ENCODE peak calls at places on chromosomes 3 and 15, in seven cellular contexts. G is stimulated activated CD8-positive, alpha-beta memory T cell treated with anti-CD3 and anti-CD28 coated beads, Interleukin-4, amount 100 ng/mL, for 48 hours; U is M059J; W is activated CD4-positive, CD25-positive, alpha-beta regulatory T cell; R is posterior cingulate gyrus; F is H54; N is NCI-H1105. B is an unnamed sample.

GRCh38 chr3:106126016-106126525 is 257.3 kb upstream of the CBLB start:
- DNase-seq in G (no peak), U (no peak), W (no peak), R (no peak), F (no peak), N (no peak), B (no peak)

GRCh38 chr15:90860450-90860849 is 7.9 kb upstream of the FURIN start:
- DNase-seq in G (no peak), U (no peak), W (no peak), R (no peak), F (no peak), N (no peak), B (no peak)

GRCh38 chr15:81379269-81379668 is 5.3 kb upstream of the TMC3 start:
- DNase-seq in G (no peak), U (no peak), W (no peak), R (no peak), F (no peak), N (no peak), B (no peak)

GRCh38 chr3:132203889-132204596 is 113.2 kb upstream of the ACP3 start:
- DNase-seq in G (no peak), U (no peak), W (no peak), R (no peak), F (no peak), N (no peak), B (no peak)

GRCh38 chr3:112631257-112631656 is 9.7 kb downstream of the CCDC80 start:
- DNase-seq in G (no peak), U (no peak), W (no peak), R (no peak), F (no peak), N (no peak), B (no peak)

GRCh38 chr15:40097968-40098476 is 10.7 kb downstream of the BMF start:
- DNase-seq in G (no peak), U (no peak), W (no peak), R (no peak), F (no peak), N (no peak), B (no peak)

GRCh38 chr3:140552898-140553297 is 125.0 kb upstream of the TRIM42 start:
- DNase-seq in G (no peak), U (peak), W (no peak), R (no peak), F (peak), N (no peak), B (no peak)

GRCh38 chr3:196274585-196274984 is 12.9 kb downstream of the PCYT1A start:
- DNase-seq in G (peak), U (peak), W (peak), R (no peak), F (no peak), N (no peak), B (no peak)

GRCh38 chr15:63610209-63610841 is 13.1 kb downstream of the FBXL22 start:
- DNase-seq in G (peak), U (peak), W (peak), R (peak), F (peak), N (peak), B (peak)

GRCh38 chr3:100278910-100279309 is 18.1 kb downstream of the TBC1D23 start:
- DNase-seq in G (no peak), U (no peak), W (no peak), R (no peak), F (no peak), N (no peak), B (no peak)

GRCh38 chr15:101496198-101496986 is 6.9 kb upstream of the PCSK6 start:
- DNase-seq in G (no peak), U (no peak), W (no peak), R (no peak), F (no peak), N (no peak), B (no peak)

GRCh38 chr3:172666873-172667694 is 43.8 kb downstream of the NCEH1 start:
- DNase-seq in G (peak), U (peak), W (peak), R (no peak), F (peak), N (peak), B (peak)

GRCh38 chr3:169266351-169266750 is 397.2 kb downstream of the MECOM start:
- DNase-seq in G (no peak), U (no peak), W (no peak), R (no peak), F (no peak), N (no peak), B (no peak)

GRCh38 chr3:107630779-107631178 is 108.0 kb downstream of the BBX start:
- DNase-seq in G (no peak), U (peak), W (no peak), R (no peak), F (no peak), N (no peak), B (no peak)

GRCh38 chr3:100144255-100144866 is 30.1 kb upstream of the FILIP1L start:
- DNase-seq in G (no peak), U (peak), W (no peak), R (no peak), F (no peak), N (no peak), B (no peak)

GRCh38 chr3:41907330-41908073 is 54.4 kb downstream of the ULK4 start:
- DNase-seq in G (no peak), U (peak), W (no peak), R (no peak), F (peak), N (no peak), B (no peak)

GRCh38 chr3:98726084-98726483 is 37.1 kb upstream of the ST3GAL6 start:
- DNase-seq in G (no peak), U (peak), W (no peak), R (no peak), F (peak), N (no peak), B (no peak)

GRCh38 chr15:28984421-28985375 is 98.9 kb downstream of the APBA2 start:
- DNase-seq in G (no peak), U (peak), W (no peak), R (peak), F (peak), N (no peak), B (peak)

GRCh38 chr3:84165278-84165677 is 793.5 kb upstream of the CADM2 start:
- DNase-seq in G (no peak), U (no peak), W (no peak), R (no peak), F (no peak), N (no peak), B (no peak)

GRCh38 chr3:42652251-42652610 is 1.3 kb upstream of the ZBTB47 start:
- DNase-seq in G (no peak), U (peak), W (no peak), R (no peak), F (no peak), N (no peak), B (no peak)

GRCh38 chr3:188135271-188135670 is 18.7 kb upstream of the LPP start:
- DNase-seq in G (no peak), U (no peak), W (no peak), R (no peak), F (no peak), N (no peak), B (no peak)

GRCh38 chr3:22012471-22012870 is 261.5 kb upstream of the ZNF385D start:
- DNase-seq in G (no peak), U (no peak), W (no peak), R (no peak), F (no peak), N (no peak), B (no peak)

GRCh38 chr15:79495716-79496115 is 63.6 kb downstream of the MINAR1 start:
- DNase-seq in G (no peak), U (no peak), W (no peak), R (no peak), F (no peak), N (no peak), B (no peak)

GRCh38 chr15:81480645-81481053 is 106.6 kb upstream of the TMC3 start:
- DNase-seq in G (no peak), U (peak), W (no peak), R (no peak), F (no peak), N (no peak), B (no peak)

GRCh38 chr15:43270676-43271306 is 4.1 kb upstream of the TGM5 start:
- DNase-seq in G (no peak), U (no peak), W (no peak), R (no peak), F (no peak), N (no peak), B (no peak)

GRCh38 chr3:70298385-70298784 is 14.1 kb downstream of the MDFIC2 start:
- DNase-seq in G (no peak), U (peak), W (no peak), R (no peak), F (no peak), N (no peak), B (no peak)

GRCh38 chr3:52331906-52332305 is 15.8 kb downstream of the DNAH1 start:
- DNase-seq in G (no peak), U (no peak), W (no peak), R (no peak), F (no peak), N (no peak), B (no peak)

GRCh38 chr3:97201814-97202213 is 387.4 kb downstream of the EPHA6 start:
- DNase-seq in G (no peak), U (no peak), W (no peak), R (no peak), F (no peak), N (no peak), B (no peak)